ENCODE peak calls at places on chromosome X, in five cellular contexts. B is psoas muscle, R is testis, J is trophoblast cell, E is A673. U is an unnamed sample. For H3K4me1, the result is how much of the 10 kb centered on the place peaks cover.

GRCh38 chrX:6149231-6149870 is 79.3 kb downstream of the NLGN4X start:
- DNase-seq in B (no peak), R (no peak), J (peak), E (peak), U (no peak)

GRCh38 chrX:97882306-97882705 is 998.6 kb downstream of the RPA4 start:
- DNase-seq in B (no peak), R (no peak), J (peak), E (no peak), U (no peak)

GRCh38 chrX:151396042-151396826 is 772 bp upstream of the VMA21 start:
- DNase-seq in B (peak), R (peak), J (peak), E (no peak), U (peak)

GRCh38 chrX:149129767-149130166 is 375.3 kb downstream of the IDS start:
- DNase-seq in B (no peak), R (no peak), J (no peak), E (no peak), U (no peak)

GRCh38 chrX:71181558-71181909 is 36.9 kb downstream of the NLGN3 start:
- DNase-seq in B (no peak), R (peak), J (no peak), E (no peak), U (no peak)

GRCh38 chrX:18377802-18378201 is 23.3 kb upstream of the SCML2 start:
- DNase-seq in B (no peak), R (peak), J (peak), E (peak), U (no peak)

GRCh38 chrX:65635371-65635770 is 32.1 kb upstream of the MSN start:
- DNase-seq in B (no peak), R (peak), J (no peak), E (no peak), U (no peak)

GRCh38 chrX:26253526-26253925 is 37.6 kb downstream of the MAGEB5 start:
- DNase-seq in B (no peak), R (no peak), J (no peak), E (no peak), U (no peak)

GRCh38 chrX:129996120-129996519 is 13.7 kb downstream of the BCORL1 start:
- DNase-seq in B (no peak), R (no peak), J (peak), E (peak), U (no peak)

GRCh38 chrX:17552251-17552650 is 177.3 kb downstream of the NHS start:
- DNase-seq in B (no peak), R (no peak), J (peak), E (no peak), U (no peak)

GRCh38 chrX:65831268-65831667 is 163.8 kb downstream of the MSN start:
- DNase-seq in B (no peak), R (no peak), J (no peak), E (no peak), U (no peak)

GRCh38 chrX:3230496-3230895 is 116.0 kb downstream of the MXRA5 start:
- DNase-seq in B (no peak), R (no peak), J (no peak), E (no peak), U (no peak)

GRCh38 chrX:77679145-77679544 is 106.9 kb downstream of the ATRX start:
- DNase-seq in B (no peak), R (no peak), J (no peak), E (no peak), U (no peak)

GRCh38 chrX:152640039-152640818 is 2.5 kb downstream of the GABRQ start:
- DNase-seq in B (no peak), R (no peak), J (no peak), E (no peak), U (no peak)

GRCh38 chrX:11416600-11416999 is 123.4 kb downstream of the AMELX start:
- DNase-seq in B (no peak), R (no peak), J (no peak), E (no peak), U (no peak)

GRCh38 chrX:45621356-45622041 is 420.8 kb upstream of the DIPK2B start:
- DNase-seq in B (no peak), R (no peak), J (peak), E (no peak), U (no peak)

GRCh38 chrX:132858018-132858417 is 100.4 kb downstream of the HS6ST2 start:
- DNase-seq in B (no peak), R (no peak), J (no peak), E (peak), U (no peak)

GRCh38 chrX:23888887-23889501 is 18.7 kb downstream of the APOO start:
- DNase-seq in B (no peak), R (peak), J (peak), E (no peak), U (no peak)

GRCh38 chrX:151816914-151817313 is 82.4 kb downstream of the CNGA2 start:
- DNase-seq in B (no peak), R (no peak), J (no peak), E (no peak), U (no peak)

GRCh38 chrX:135973025-135973547 is 702 bp downstream of the MMGT1 start:
- DNase-seq in B (no peak), R (peak), J (peak), E (peak), U (no peak)

GRCh38 chrX:140710710-140711109 is 1.2 kb downstream of the LINC00632 start:
- DNase-seq in B (no peak), R (no peak), J (no peak), E (peak), U (no peak)

GRCh38 chrX:18574591-18574990 is 97.3 kb downstream of the RS1 start:
- DNase-seq in B (peak), R (no peak), J (peak), E (no peak), U (no peak)

GRCh38 chrX:137567474-137568232 is 1.7 kb downstream of the ZIC3 start:
- DNase-seq in B (no peak), R (no peak), J (no peak), E (peak), U (no peak)

GRCh38 chrX:71622347-71623104 is 4.2 kb upstream of the CXCR3 start:
- DNase-seq in B (peak), R (peak), J (no peak), E (peak), U (peak)

GRCh38 chrX:136711147-136711546 is 63.2 kb downstream of the CD40LG start:
- DNase-seq in B (peak), R (peak), J (peak), E (peak), U (peak)

GRCh38 chrX:20263474-20263873 is 3.2 kb downstream of the RPS6KA3 start:
- DNase-seq in B (no peak), R (no peak), J (no peak), E (no peak), U (no peak)

GRCh38 chrX:20265726-20266681 is 705 bp downstream of the RPS6KA3 start:
- DNase-seq in B (peak), R (peak), J (peak), E (peak), U (peak)

GRCh38 chrX:20266810-20267598 is at the start of gene RPS6KA3:
- DNase-seq in B (peak), R (peak), J (peak), E (peak), U (peak)

GRCh38 chrX:20267599-20267923 is 852 bp upstream of the RPS6KA3 start:
- DNase-seq in B (no peak), R (no peak), J (no peak), E (no peak), U (no peak)

DNA sequence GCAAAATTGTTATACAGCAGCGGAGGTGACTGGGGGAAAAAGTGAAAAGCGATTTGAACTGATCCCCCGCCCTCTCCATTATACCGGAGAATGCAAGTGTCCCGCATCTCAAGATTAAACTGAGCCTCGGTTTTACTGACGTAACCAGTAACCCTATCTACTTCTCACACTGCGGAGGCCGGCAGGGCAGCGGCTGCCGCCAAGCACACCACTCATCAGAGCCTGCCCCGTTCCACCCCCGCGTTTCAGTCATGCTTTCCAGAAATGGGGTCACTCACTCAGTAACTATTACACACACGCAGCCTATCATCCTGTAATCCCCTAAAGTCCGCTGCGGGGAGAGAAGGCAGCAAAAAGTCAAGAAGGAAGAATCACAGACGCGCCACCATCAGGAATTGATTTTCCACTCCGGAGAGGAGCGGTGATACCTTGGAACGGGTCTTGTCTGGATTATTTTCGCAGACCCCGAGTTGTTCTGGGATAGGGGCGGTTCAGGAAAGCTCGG is 1.4 kb downstream of the RPS6KA3 start:
- DNase-seq in B (peak), R (peak), J (peak), E (peak), U (peak)
- H3K4me1 ChIP-seq in B (under half), R (under half), J (under half), E (under half), U (under half)

DNA sequence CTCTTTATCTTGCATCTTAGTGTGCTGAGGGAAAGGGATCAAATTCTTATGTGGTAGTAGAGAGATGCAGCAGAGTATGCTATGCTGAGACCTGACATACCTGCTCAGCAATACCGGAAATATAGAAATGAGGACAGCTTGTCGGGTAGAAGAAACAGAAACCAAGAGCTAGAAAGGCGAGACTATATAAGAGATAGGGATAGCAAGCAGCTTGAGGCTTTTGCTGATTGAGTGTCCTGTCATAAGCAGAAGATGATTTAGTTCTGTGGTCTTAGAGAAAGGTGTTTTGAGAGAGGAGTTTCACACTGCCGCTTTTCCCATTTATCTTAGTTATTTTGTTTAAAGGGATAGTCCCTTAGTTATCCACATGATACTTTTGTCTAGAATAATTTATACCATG is 31.7 kb downstream of the USP9X start:
- DNase-seq in B (no peak), R (no peak), J (peak), E (peak), U (no peak)
- H3K4me1 ChIP-seq in B (under half), R (under half), J (under half), E (under half), U (under half)

GRCh38 chrX:21881881-21882574 is 26.2 kb downstream of the YY2 start:
- DNase-seq in B (no peak), R (no peak), J (no peak), E (no peak), U (no peak)

GRCh38 chrX:21885568-21885967 is 29.8 kb downstream of the YY2 start:
- DNase-seq in B (no peak), R (no peak), J (no peak), E (no peak), U (no peak)

DNA sequence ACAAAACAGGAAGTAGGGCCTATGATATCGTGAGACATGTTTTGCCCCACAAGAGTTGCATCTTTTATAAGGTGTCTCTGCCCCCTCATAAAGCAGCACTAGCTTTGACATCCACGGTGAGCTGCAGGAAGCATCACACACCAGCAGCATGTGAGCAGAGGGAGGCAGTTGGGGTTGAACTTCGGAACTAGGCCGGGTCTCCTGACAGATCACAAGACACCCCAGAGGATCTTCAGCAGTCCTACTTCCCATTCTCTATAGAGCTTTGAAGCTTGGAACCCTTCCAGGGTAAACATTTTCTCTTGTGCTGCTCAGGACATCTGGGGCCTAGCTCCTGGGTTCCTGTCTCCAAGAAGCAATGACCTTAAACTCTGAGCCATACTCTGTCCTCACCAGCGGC is 27.5 kb downstream of the YY2 start:
- DNase-seq in B (no peak), R (peak), J (no peak), E (no peak), U (no peak)
- H3K4me1 ChIP-seq in B (under half), R (under half), J (under half), E (under half), U (under half)

GRCh38 chrX:9520211-9520590 is 55.3 kb downstream of the TBL1X start:
- DNase-seq in B (no peak), R (no peak), J (no peak), E (no peak), U (no peak)
- H3K4me1 ChIP-seq in B (under half), R (under half), J (under half), E (under half), U (under half)

GRCh38 chrX:153828308-153828707 is 2.0 kb downstream of the PDZD4 start:
- DNase-seq in B (no peak), R (no peak), J (no peak), E (no peak), U (no peak)

GRCh38 chrX:153829549-153829798 is 870 bp downstream of the PDZD4 start:
- DNase-seq in B (no peak), R (no peak), J (no peak), E (no peak), U (no peak)

GRCh38 chrX:153827903-153828302 is 2.4 kb downstream of the PDZD4 start:
- DNase-seq in B (peak), R (no peak), J (no peak), E (no peak), U (no peak)

GRCh38 chrX:153829799-153830631 is at the start of gene PDZD4:
- DNase-seq in B (no peak), R (no peak), J (no peak), E (no peak), U (no peak)

GRCh38 chrX:153828723-153829548 is 1.4 kb downstream of the PDZD4 start:
- DNase-seq in B (peak), R (no peak), J (no peak), E (no peak), U (no peak)
- H3K4me1 ChIP-seq in B (under half), R (under half), J (under half), E (under half), U (under half)

GRCh38 chrX:69388526-69388925 is 115.6 kb upstream of the NALF2 start:
- DNase-seq in B (peak), R (no peak), J (no peak), E (peak), U (no peak)
- H3K4me1 ChIP-seq in B (under half), R (under half), J (under half), E (half or more), U (under half)

GRCh38 chrX:110182865-110183264 is 135.0 kb downstream of the AMMECR1 start:
- DNase-seq in B (no peak), R (no peak), J (peak), E (no peak), U (no peak)

GRCh38 chrX:110183314-110183713 is 134.6 kb downstream of the AMMECR1 start:
- DNase-seq in B (no peak), R (no peak), J (no peak), E (no peak), U (no peak)

GRCh38 chrX:110180928-110181310 is 137.0 kb downstream of the AMMECR1 start:
- DNase-seq in B (no peak), R (no peak), J (peak), E (peak), U (no peak)

GRCh38 chrX:110181459-110182137 is 136.3 kb downstream of the AMMECR1 start:
- DNase-seq in B (no peak), R (no peak), J (peak), E (no peak), U (no peak)

GRCh38 chrX:110182362-110182761 is 135.5 kb downstream of the AMMECR1 start:
- DNase-seq in B (no peak), R (no peak), J (no peak), E (no peak), U (no peak)
- H3K4me1 ChIP-seq in B (under half), R (under half), J (under half), E (under half), U (under half)

GRCh38 chrX:107709266-107709795 is 66.3 kb downstream of the TSC22D3 start:
- DNase-seq in B (no peak), R (no peak), J (peak), E (no peak), U (no peak)

GRCh38 chrX:107712231-107713204 is 63.1 kb downstream of the TSC22D3 start:
- DNase-seq in B (peak), R (peak), J (peak), E (no peak), U (no peak)

GRCh38 chrX:107711521-107712041 is 64.0 kb downstream of the TSC22D3 start:
- DNase-seq in B (no peak), R (no peak), J (peak), E (no peak), U (no peak)

GRCh38 chrX:107708762-107709161 is 66.8 kb downstream of the TSC22D3 start:
- DNase-seq in B (no peak), R (no peak), J (peak), E (no peak), U (no peak)

DNA sequence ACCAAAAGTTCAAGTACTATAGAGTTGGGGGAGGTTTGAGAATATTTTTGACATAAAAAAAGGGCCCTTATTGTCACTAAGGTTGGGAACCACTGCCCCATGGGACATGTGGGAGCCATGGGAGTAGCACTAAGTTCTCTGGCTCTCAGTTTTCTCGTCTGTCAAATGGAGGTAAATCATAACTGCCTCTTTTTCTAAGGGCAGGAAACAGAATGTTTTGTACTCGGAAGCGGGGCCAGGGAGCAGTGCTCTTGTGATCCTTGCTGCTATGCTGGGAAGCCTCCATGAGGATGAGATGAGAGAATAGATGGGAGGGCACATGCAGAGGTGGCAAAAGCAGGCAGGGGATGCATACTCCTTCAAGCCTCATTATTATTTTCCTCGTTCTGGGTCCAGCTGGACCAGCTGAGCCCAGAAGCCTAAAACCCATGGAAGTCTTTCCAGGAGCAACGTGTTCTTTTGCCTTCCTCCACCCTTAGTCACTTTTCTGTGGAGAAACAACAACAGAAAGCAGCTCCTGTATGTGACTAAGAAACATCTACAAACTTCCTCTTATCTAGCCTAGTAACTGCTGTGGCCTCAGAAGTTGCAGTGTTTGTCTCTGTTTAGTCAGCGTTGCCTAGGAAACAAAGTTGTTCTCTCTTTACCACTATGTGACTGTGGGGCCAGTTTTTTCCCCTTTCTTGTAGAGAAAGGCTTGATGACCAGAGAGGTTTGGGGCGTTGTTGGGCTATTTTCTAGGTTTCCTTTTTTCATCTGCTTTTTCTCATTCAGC is 64.8 kb downstream of the TSC22D3 start:
- DNase-seq in B (no peak), R (peak), J (peak), E (peak), U (no peak)
- H3K4me1 ChIP-seq in B (under half), R (under half), J (under half), E (under half), U (under half)

GRCh38 chrX:10043386-10043785 is 76.2 kb downstream of the CLDN34 start:
- DNase-seq in B (no peak), R (no peak), J (peak), E (no peak), U (no peak)
- H3K4me1 ChIP-seq in B (under half), R (under half), J (under half), E (under half), U (under half)

DNA sequence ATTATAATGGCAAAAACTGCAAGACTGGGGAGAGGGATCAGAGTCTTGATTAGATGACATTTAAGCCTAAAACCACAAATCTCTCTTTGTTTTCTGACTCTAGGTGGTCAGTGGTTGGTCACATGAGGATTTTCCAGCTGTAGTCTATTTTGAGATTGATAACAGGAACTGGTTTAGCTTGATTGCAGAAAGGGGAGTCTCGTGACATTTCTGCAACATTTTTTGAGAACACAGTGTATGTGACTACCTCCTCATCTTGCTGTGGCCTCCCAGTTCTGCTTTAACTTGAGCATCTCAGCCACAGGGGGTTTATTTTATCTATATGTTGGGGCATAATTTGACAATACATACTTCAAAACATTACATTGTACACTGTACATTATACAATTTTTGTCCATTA is 726.4 kb upstream of the MAGEB2 start:
- DNase-seq in B (no peak), R (no peak), J (peak), E (no peak), U (no peak)
- H3K4me1 ChIP-seq in B (under half), R (under half), J (under half), E (under half), U (under half)

U was measured in lower lobe of right lung.